ENCODE peak calls at places on chromosomes 3 and 15, in four cellular contexts. T is WTC11, S is HEK293T, K is HepG2. C is an unnamed sample.

GRCh38 chr3:188764609-188765008 is 407.2 kb upstream of the TPRG1 start:
- DNase-seq in T (no peak), S (no peak), K (no peak), C (no peak)

GRCh38 chr15:80977627-80978036 is 12.0 kb downstream of the MESD start:
- DNase-seq in T (peak), S (peak), K (peak), C (peak)

GRCh38 chr15:55360256-55360655 is 41.2 kb downstream of the PIGB start:
- DNase-seq in T (no peak), S (no peak), K (no peak), C (no peak)

GRCh38 chr3:63972196-63972595 is 51.1 kb downstream of the PSMD6 start:
- DNase-seq in T (no peak), S (no peak), K (no peak), C (no peak)

GRCh38 chr15:62672268-62672667 is 370.3 kb upstream of the TPM1 start:
- DNase-seq in T (no peak), S (no peak), K (no peak), C (no peak)

GRCh38 chr15:57647791-57648130 is 56.1 kb downstream of the MYZAP start:
- DNase-seq in T (no peak), S (no peak), K (no peak), C (no peak)

GRCh38 chr3:154970796-154971195 is 109.3 kb upstream of the MME start:
- DNase-seq in T (no peak), S (no peak), K (no peak), C (no peak)

GRCh38 chr3:54123538-54124196 is 1.3 kb downstream of the CACNA2D3 start:
- DNase-seq in T (no peak), S (peak), K (no peak), C (no peak)

GRCh38 chr3:183460059-183461052 is 31.9 kb upstream of the MCF2L2 start:
- DNase-seq in T (no peak), S (no peak), K (no peak), C (no peak)

GRCh38 chr3:126541628-126542339 is 16.9 kb downstream of the C3orf22 start:
- DNase-seq in T (peak), S (no peak), K (no peak), C (no peak)

GRCh38 chr3:136752046-136752326 is 192 bp downstream of the STAG1 start:
- DNase-seq in T (no peak), S (peak), K (no peak), C (no peak)

GRCh38 chr3:17808994-17809393 is 66.6 kb upstream of the TBC1D5 start:
- DNase-seq in T (no peak), S (no peak), K (no peak), C (peak)

GRCh38 chr15:84844964-84845363 is 27.8 kb downstream of the ALPK3 start:
- DNase-seq in T (no peak), S (no peak), K (peak), C (no peak)

GRCh38 chr3:74435631-74436030 is 178.8 kb downstream of the CNTN3 start:
- DNase-seq in T (no peak), S (no peak), K (no peak), C (no peak)

GRCh38 chr3:172125963-172126403 is 86.6 kb downstream of the FNDC3B start:
- DNase-seq in T (no peak), S (peak), K (no peak), C (no peak)

GRCh38 chr3:66904816-66905543 is 93.1 kb upstream of the KBTBD8 start:
- DNase-seq in T (no peak), S (no peak), K (peak), C (no peak)

GRCh38 chr3:3110749-3111361 is 681 bp upstream of the IL5RA start:
- DNase-seq in T (no peak), S (no peak), K (no peak), C (no peak)

GRCh38 chr3:171824076-171824475 is 13.8 kb upstream of the PLD1 start:
- DNase-seq in T (no peak), S (no peak), K (no peak), C (no peak)

GRCh38 chr3:108305484-108306172 is 9.3 kb downstream of the HHLA2 start:
- DNase-seq in T (no peak), S (no peak), K (no peak), C (no peak)

GRCh38 chr3:50606596-50606995 is 5.0 kb downstream of the CISH start:
- DNase-seq in T (no peak), S (no peak), K (no peak), C (no peak)

GRCh38 chr3:72960812-72961518 is 35.6 kb upstream of the PPP4R2 start:
- DNase-seq in T (no peak), S (no peak), K (peak), C (peak)

GRCh38 chr3:111917300-111917699 is 58.2 kb downstream of the PHLDB2 start:
- DNase-seq in T (no peak), S (no peak), K (no peak), C (no peak)

GRCh38 chr15:74500401-74500800 is 39.4 kb upstream of the UBL7 start:
- DNase-seq in T (no peak), S (no peak), K (no peak), C (no peak)
- TF ChIP-seq ELF4 in T (no peak), S (no peak), K (no peak), C (no peak)

GRCh38 chr3:71153753-71154152 is 429.8 kb downstream of the FOXP1 start:
- DNase-seq in T (no peak), S (no peak), K (peak), C (no peak)
- TF ChIP-seq ELF4 in T (no peak), S (no peak), K (no peak), C (no peak)

DNA sequence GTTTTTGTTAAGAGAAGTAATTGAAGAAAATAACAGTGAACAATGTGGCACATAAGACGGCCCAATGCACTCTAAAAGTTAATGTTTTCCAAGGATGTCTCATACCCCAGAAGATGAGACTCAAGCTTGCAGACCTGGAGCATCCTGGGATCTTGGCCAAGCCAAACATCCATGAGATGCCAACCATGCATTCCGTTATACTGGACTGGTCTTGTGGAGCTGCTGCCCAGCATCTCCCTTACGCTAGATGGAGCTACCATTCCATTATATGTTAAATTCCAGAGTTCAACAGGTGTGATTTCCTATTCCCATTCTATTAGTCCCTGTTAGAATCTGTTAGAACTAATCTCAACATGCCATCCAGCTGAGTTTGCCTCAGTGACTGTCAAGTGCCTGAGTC is 181.8 kb downstream of the PDCD6IP start:
- DNase-seq in T (no peak), S (no peak), K (peak), C (no peak)
- TF ChIP-seq ELF4 in T (no peak), S (no peak), K (no peak), C (no peak)

GRCh38 chr3:37521403-37521802 is 340.3 kb upstream of the CTDSPL start:
- DNase-seq in T (no peak), S (no peak), K (no peak), C (no peak)

GRCh38 chr3:37530298-37530697 is 331.4 kb upstream of the CTDSPL start:
- DNase-seq in T (no peak), S (no peak), K (no peak), C (no peak)

GRCh38 chr3:37531071-37531720 is 330.5 kb upstream of the CTDSPL start:
- DNase-seq in T (no peak), S (no peak), K (no peak), C (no peak)

GRCh38 chr3:37523361-37523760 is 338.3 kb upstream of the CTDSPL start:
- DNase-seq in T (no peak), S (no peak), K (no peak), C (no peak)

DNA sequence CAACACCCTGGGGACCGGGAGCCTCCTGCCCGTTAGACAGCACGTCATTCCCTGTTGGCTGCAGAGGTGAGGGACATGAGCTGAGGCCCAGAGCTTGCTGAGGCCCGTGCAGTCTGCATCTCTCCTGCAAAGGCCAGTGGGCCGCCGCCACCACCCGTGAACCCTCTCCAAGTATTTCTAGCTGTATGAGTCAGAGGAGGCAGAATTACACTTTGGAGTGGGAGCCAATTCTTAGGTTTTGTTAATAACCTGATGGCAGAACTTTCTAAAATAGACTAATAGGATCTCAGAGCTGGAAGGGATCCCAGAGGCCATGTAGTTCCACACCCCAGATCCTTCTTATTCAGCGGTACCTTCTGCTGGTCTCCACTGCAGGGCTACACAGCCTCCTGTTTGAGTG is 335.2 kb upstream of the CTDSPL start:
- DNase-seq in T (no peak), S (no peak), K (no peak), C (no peak)
- TF ChIP-seq ELF4 in T (no peak), S (no peak), K (no peak), C (no peak)

DNA sequence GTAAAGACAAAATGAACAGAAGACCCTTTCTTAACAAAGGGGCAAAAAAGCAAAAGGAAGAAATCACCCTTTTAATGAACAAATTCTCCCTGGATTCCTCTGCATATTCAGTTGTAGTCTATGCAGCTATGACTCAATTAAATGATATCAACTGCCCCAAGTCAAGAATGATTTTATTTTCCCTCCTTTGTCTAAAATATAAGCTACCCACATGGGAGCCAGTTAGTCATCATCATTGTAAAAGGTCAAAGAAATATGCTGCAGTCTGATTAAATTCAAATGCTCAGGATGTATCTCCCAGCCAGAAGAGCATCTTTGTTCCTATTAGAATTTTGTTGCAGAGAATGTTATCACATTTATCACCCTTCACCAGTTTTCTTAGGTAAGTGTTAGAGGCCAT is 84.0 kb downstream of the SST start:
- DNase-seq in T (no peak), S (no peak), K (no peak), C (no peak)
- TF ChIP-seq ELF4 in T (no peak), S (no peak), K (no peak), C (no peak)

GRCh38 chr3:134361162-134361831 is 12.9 kb downstream of the AMOTL2 start:
- DNase-seq in T (no peak), S (no peak), K (no peak), C (no peak)
- TF ChIP-seq ELF4 in T (no peak), S (no peak), K (no peak), C (no peak)

DNA sequence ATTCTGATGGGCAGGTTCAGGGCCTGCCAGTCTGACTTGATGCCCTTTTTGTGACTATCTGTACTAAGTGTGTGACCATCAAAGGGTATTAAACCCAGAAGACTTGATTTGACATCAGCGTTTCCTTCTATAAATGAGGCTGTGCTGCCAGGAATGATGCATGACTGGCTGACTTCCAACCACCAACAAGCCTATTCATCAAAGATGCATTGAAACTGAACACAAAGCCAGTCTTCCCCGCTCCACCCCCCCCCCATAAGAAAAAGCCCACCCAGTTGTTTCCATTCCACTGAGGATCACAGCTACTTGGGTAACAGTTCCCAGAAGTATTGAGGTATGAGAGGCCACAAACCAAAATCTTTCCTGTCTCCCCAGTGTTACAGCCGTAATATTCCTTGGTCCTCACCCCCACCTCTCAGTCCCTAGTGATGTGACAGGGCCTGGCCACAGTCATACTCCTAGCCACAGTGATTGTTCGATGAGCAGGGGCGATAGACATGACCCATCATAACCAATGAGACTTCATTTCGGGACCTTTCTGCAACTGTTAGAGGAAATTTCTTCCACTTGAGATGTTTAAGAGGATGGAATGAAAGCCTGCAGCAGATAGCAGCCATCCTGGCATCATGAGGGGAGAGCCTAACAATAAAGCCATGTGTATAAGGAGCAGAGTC is 22.6 kb downstream of the SH3BP5 start:
- DNase-seq in T (no peak), S (no peak), K (no peak), C (no peak)
- TF ChIP-seq ELF4 in T (no peak), S (no peak), K (no peak), C (no peak)